ENCODE peak calls at places on chromosomes 7 and 10, in ten cellular contexts. B is occipital lobe; Z is COR-L47; K is stimulated activated CD4-positive, alpha-beta T cell treated with anti-CD3 and anti-CD28 coated beads, TNF-alpha, amount 100 ng/mL, for 24 hours; S is left cardiac atrium; O is GM10248; F is activated CD8-positive, alpha-beta memory T cell treated with anti-CD3 and anti-CD28 coated beads for 48 hours; L is M059J; H is gastrocnemius medialis; Y is GM03348. C is an unnamed sample.

GRCh38 chr10:86888585-86889381 is 68.6 kb downstream of the MMRN2 start:
- DNase-seq in B (no peak), Z (no peak), K (no peak), S (no peak), O (peak; percentile 80), F (no peak), L (peak; percentile 72), H (no peak), Y (peak; percentile 67), C (no peak)

GRCh38 chr7:125316451-125316850 is 386.8 kb upstream of the POT1 start:
- DNase-seq in B (no peak), Z (peak; percentile 13), K (no peak), S (no peak), O (no peak), F (no peak), L (no peak), H (no peak), Y (no peak), C (peak; percentile 54)

GRCh38 chr7:148238926-148239325 is 351.6 kb upstream of the C7orf33 start:
- DNase-seq in B (no peak), Z (no peak), K (no peak), S (no peak), O (no peak), F (no peak), L (no peak), H (no peak), Y (no peak), C (no peak)

GRCh38 chr10:17512341-17513001 is 58.1 kb upstream of the ST8SIA6 start:
- DNase-seq in B (no peak), Z (no peak), K (no peak), S (peak; percentile 80), O (no peak), F (no peak), L (peak; percentile 95), H (no peak), Y (peak; percentile 53), C (peak; percentile 88)

GRCh38 chr10:73797324-73798025 is 12.1 kb downstream of the ZSWIM8 start:
- DNase-seq in B (no peak), Z (no peak), K (no peak), S (no peak), O (no peak), F (no peak), L (no peak), H (no peak), Y (no peak), C (no peak)

GRCh38 chr10:43461950-43462349 is 25.0 kb downstream of the ZNF487 start:
- DNase-seq in B (no peak), Z (peak; percentile 53), K (no peak), S (no peak), O (peak; percentile 65), F (no peak), L (peak; percentile 77), H (no peak), Y (peak; percentile 79), C (peak; percentile 69)

GRCh38 chr7:149724661-149725425 is 48.5 kb downstream of the ZNF467 start:
- DNase-seq in B (no peak), Z (no peak), K (no peak), S (no peak), O (no peak), F (no peak), L (no peak), H (no peak), Y (no peak), C (no peak)

GRCh38 chr10:5613481-5613880 is 52.9 kb downstream of the ASB13 start:
- DNase-seq in B (no peak), Z (no peak), K (no peak), S (no peak), O (no peak), F (no peak), L (no peak), H (no peak), Y (no peak), C (no peak)

GRCh38 chr10:132512693-132513345 is 24.8 kb upstream of the INPP5A start:
- DNase-seq in B (no peak), Z (no peak), K (no peak), S (no peak), O (no peak), F (no peak), L (no peak), H (no peak), Y (no peak), C (no peak)

GRCh38 chr7:24741691-24742639 is 15.3 kb downstream of the GSDME start:
- DNase-seq in B (no peak), Z (no peak), K (no peak), S (peak; percentile 66), O (no peak), F (no peak), L (peak; percentile 97), H (peak; percentile 58), Y (peak; percentile 93), C (no peak)

GRCh38 chr7:36391436-36392198 is 2.0 kb downstream of the ANLN start:
- DNase-seq in B (no peak), Z (peak; percentile 13), K (no peak), S (no peak), O (peak; percentile 37), F (no peak), L (peak; percentile 84), H (no peak), Y (no peak), C (peak; percentile 64)

GRCh38 chr7:75993689-75994387 is 557 bp downstream of the TMEM120A start:
- DNase-seq in B (no peak), Z (no peak), K (no peak), S (peak; percentile 86), O (peak; percentile 67), F (no peak), L (peak; percentile 74), H (peak; percentile 62), Y (peak; percentile 90), C (no peak)

GRCh38 chr7:152369518-152369917 is 66.3 kb downstream of the KMT2C start:
- DNase-seq in B (no peak), Z (no peak), K (no peak), S (no peak), O (no peak), F (no peak), L (no peak), H (no peak), Y (no peak), C (no peak)

GRCh38 chr7:17557305-17557704 is 258.9 kb downstream of the AHR start:
- DNase-seq in B (no peak), Z (no peak), K (no peak), S (no peak), O (no peak), F (no peak), L (peak; percentile 45), H (no peak), Y (peak; percentile 11), C (no peak)

GRCh38 chr10:26780106-26780792 is 80.5 kb downstream of the ABI1 start:
- DNase-seq in B (no peak), Z (no peak), K (no peak), S (no peak), O (no peak), F (no peak), L (no peak), H (no peak), Y (no peak), C (no peak)

GRCh38 chr10:4512557-4513286 is 313.3 kb upstream of the AKR1E2 start:
- DNase-seq in B (no peak), Z (peak; percentile 1), K (no peak), S (peak; percentile 62), O (no peak), F (no peak), L (peak; percentile 61), H (no peak), Y (peak; percentile 58), C (no peak)

GRCh38 chr10:71089162-71089561 is 123.2 kb upstream of the UNC5B start:
- DNase-seq in B (no peak), Z (no peak), K (no peak), S (no peak), O (peak; percentile 5), F (no peak), L (no peak), H (no peak), Y (no peak), C (no peak)

GRCh38 chr7:44755698-44756627 is 7.3 kb downstream of the ZMIZ2 start:
- DNase-seq in B (no peak), Z (no peak), K (no peak), S (no peak), O (no peak), F (no peak), L (no peak), H (no peak), Y (peak; percentile 44), C (no peak)

GRCh38 chr7:117808910-117809705 is 64.1 kb downstream of the CTTNBP2 start:
- DNase-seq in B (no peak), Z (no peak), K (no peak), S (no peak), O (no peak), F (no peak), L (peak; percentile 31), H (no peak), Y (no peak), C (no peak)

GRCh38 chr7:100888529-100888987 is 957 bp downstream of the UFSP1 start:
- DNase-seq in B (no peak), Z (no peak), K (no peak), S (no peak), O (no peak), F (no peak), L (peak; percentile 40), H (no peak), Y (peak; percentile 7), C (no peak)

GRCh38 chr7:142355328-142355727 is 97.5 kb upstream of the PRSS58 start:
- DNase-seq in B (no peak), Z (no peak), K (no peak), S (no peak), O (no peak), F (no peak), L (no peak), H (no peak), Y (peak; percentile 48), C (no peak)

GRCh38 chr7:149423441-149423970 is 37.4 kb downstream of the ZNF777 start:
- DNase-seq in B (no peak), Z (no peak), K (no peak), S (no peak), O (no peak), F (no peak), L (no peak), H (no peak), Y (no peak), C (no peak)

GRCh38 chr7:92916751-92917369 is 80.5 kb upstream of the CDK6 start:
- DNase-seq in B (no peak), Z (no peak), K (no peak), S (peak; percentile 29), O (no peak), F (no peak), L (peak; percentile 95), H (no peak), Y (peak; percentile 57), C (no peak)

GRCh38 chr7:150685219-150686029 is at the start of gene GIMAP2:
- DNase-seq in B (no peak), Z (no peak), K (no peak), S (no peak), O (peak; percentile 61), F (no peak), L (peak; percentile 66), H (no peak), Y (peak; percentile 34), C (no peak)

GRCh38 chr10:125062244-125063208 is 97.8 kb downstream of the CTBP2 start:
- DNase-seq in B (no peak), Z (no peak), K (no peak), S (no peak), O (no peak), F (no peak), L (no peak), H (peak; percentile 55), Y (peak; percentile 64), C (no peak)

C was measured in Panc1.